ENCODE peak calls at places on chromosomes 16 and 17, in seven cellular contexts. Q, I, B, J, E, Z and L are unnamed samples.

GRCh38 chr17:82483204-82483660 is 24.7 kb downstream of the NARF start:
- DNase-seq in I (no peak), Z (no peak), B (no peak), J (no peak), Q (no peak), E (no peak), L (no peak)

GRCh38 chr16:86826931-86827330 is 248.6 kb downstream of the FOXL1 start:
- DNase-seq in E (no peak), I (no peak), B (peak; percentile 53), Q (no peak), J (no peak), Z (no peak), L (no peak)

GRCh38 chr17:1605681-1606351 is 22.8 kb downstream of the SLC43A2 start:
- DNase-seq in I (no peak), J (no peak), E (no peak), Z (no peak), Q (no peak), B (no peak), L (no peak)

GRCh38 chr16:85091522-85091910 is 20.8 kb downstream of the CIBAR2 start:
- DNase-seq in E (no peak), J (no peak), Q (no peak), Z (no peak), I (no peak), B (no peak), L (no peak)

GRCh38 chr17:59038734-59039133 is 67.9 kb downstream of the TRIM37 start:
- DNase-seq in I (no peak), J (no peak), Z (peak; percentile 88), B (no peak), E (peak; percentile 88), Q (no peak), L (no peak)

GRCh38 chr17:31608659-31609254 is 217.3 kb downstream of the RAB11FIP4 start:
- DNase-seq in B (no peak), E (no peak), I (no peak), Z (peak; percentile 35), J (no peak), Q (no peak), L (no peak)

GRCh38 chr17:46943218-46943510 is 20.2 kb downstream of the GOSR2 start:
- DNase-seq in E (no peak), I (no peak), B (no peak), Z (no peak), J (no peak), Q (no peak), L (no peak)

GRCh38 chr16:66315210-66315825 is 51.2 kb upstream of the CDH5 start:
- DNase-seq in J (peak; percentile 60), I (peak; percentile 76), Q (peak; percentile 62), Z (peak; percentile 70), B (peak; percentile 76), E (peak; percentile 88), L (peak; percentile 21)

GRCh38 chr17:80108321-80108971 is 7.1 kb downstream of the GAA start:
- DNase-seq in E (no peak), J (no peak), I (no peak), Q (no peak), B (no peak), Z (no peak), L (no peak)

GRCh38 chr16:426115-426905 is 861 bp downstream of the RAB11FIP3 start:
- DNase-seq in J (peak; percentile 38), Z (no peak), I (no peak), Q (peak; percentile 36), B (no peak), E (no peak), L (no peak)

GRCh38 chr17:63113167-63113566 is 147.1 kb downstream of the TANC2 start:
- DNase-seq in E (peak; percentile 17), B (no peak), Q (no peak), I (peak; percentile 22), J (no peak), Z (no peak), L (no peak)

GRCh38 chr17:72338847-72339790 is 218.3 kb downstream of the SOX9 start:
- DNase-seq in Q (peak; percentile 41), B (no peak), E (peak; percentile 95), I (peak; percentile 70), Z (peak; percentile 97), J (peak; percentile 24), L (no peak)

GRCh38 chr16:30533146-30533522 is 1.5 kb downstream of the ZNF747 start:
- DNase-seq in Z (no peak), Q (no peak), E (no peak), B (no peak), I (no peak), J (no peak), L (no peak)

GRCh38 chr16:24499193-24499814 is 40.1 kb upstream of the RBBP6 start:
- DNase-seq in J (peak; percentile 22), B (peak; percentile 57), Z (peak; percentile 11), I (peak; percentile 57), Q (no peak), E (peak; percentile 39), L (no peak)

GRCh38 chr16:64153718-64154117 is 968.1 kb downstream of the CDH11 start:
- DNase-seq in Q (no peak), E (no peak), Z (peak; percentile 22), I (no peak), J (no peak), B (no peak), L (no peak)

GRCh38 chr17:2405247-2405926 is 4.5 kb upstream of the MNT start:
- DNase-seq in Q (no peak), Z (peak; percentile 94), B (no peak), E (peak; percentile 89), I (peak; percentile 67), J (peak; percentile 26), L (no peak)

GRCh38 chr17:38444151-38444550 is 15.9 kb downstream of the ARHGAP23 start:
- DNase-seq in E (peak; percentile 73), I (peak; percentile 71), B (no peak), Q (peak; percentile 77), Z (peak; percentile 63), J (peak; percentile 47), L (peak; percentile 41)

GRCh38 chr16:83981799-83982198 is 13.8 kb downstream of the NECAB2 start:
- DNase-seq in J (no peak), B (no peak), I (no peak), Q (no peak), Z (no peak), E (no peak), L (no peak)

GRCh38 chr16:19168173-19169080 is at the start of gene SYT17:
- DNase-seq in B (peak; percentile 21), Z (no peak), I (peak; percentile 38), E (no peak), Q (peak; percentile 29), J (peak; percentile 29), L (no peak)

GRCh38 chr17:2852729-2853110 is 56.5 kb downstream of the RAP1GAP2 start:
- DNase-seq in B (no peak), E (no peak), J (no peak), I (no peak), Q (no peak), Z (no peak), L (no peak)

GRCh38 chr16:66598111-66598510 is 6.4 kb upstream of the CMTM3 start:
- DNase-seq in I (no peak), B (no peak), Z (no peak), E (no peak), Q (no peak), J (no peak), L (no peak)

GRCh38 chr16:28538733-28539596 is at the start of gene NUPR1:
- DNase-seq in E (peak; percentile 99), I (peak; percentile 85), Q (peak; percentile 93), B (no peak), J (peak; percentile 97), Z (peak; percentile 97), L (no peak)

GRCh38 chr16:67339453-67339852 is 12.8 kb downstream of the LRRC36 start:
- DNase-seq in I (peak; percentile 45), B (no peak), Z (peak; percentile 60), E (peak; percentile 49), J (no peak), Q (no peak), L (no peak)

GRCh38 chr17:48153711-48154642 is 46.4 kb downstream of the SNX11 start:
- DNase-seq in J (peak; percentile 74), Z (peak; percentile 54), Q (no peak), I (peak; percentile 74), B (no peak), E (peak; percentile 60), L (no peak)
- H3K27ac ChIP-seq in J (peak overlapping the region; percentile 51), Z (no peak overlapping the region), Q (no peak overlapping the region), I (no peak overlapping the region), B (no peak overlapping the region), E (no peak overlapping the region), L (no peak overlapping the region)

GRCh38 chr16:72189865-72190371 is 18.0 kb upstream of the PMFBP1 start:
- DNase-seq in Q (no peak), B (no peak), J (no peak), I (peak; percentile 6), E (peak; percentile 91), Z (peak; percentile 51), L (no peak)
- H3K27ac ChIP-seq in Q (peak overlapping the region; percentile 53), B (no peak overlapping the region), J (no peak overlapping the region), I (no peak overlapping the region), E (no peak overlapping the region), Z (no peak overlapping the region), L (no peak overlapping the region)

GRCh38 chr17:75965468-75965867 is 13.5 kb downstream of the ACOX1 start:
- DNase-seq in B (no peak), E (no peak), I (no peak), Z (no peak), Q (no peak), J (no peak), L (no peak)

GRCh38 chr17:75959046-75959838 is 18.4 kb upstream of the FBF1 start:
- DNase-seq in B (no peak), E (peak; percentile 34), I (no peak), Z (no peak), Q (no peak), J (no peak), L (no peak)

GRCh38 chr17:75959839-75960511 is 19.0 kb downstream of the ACOX1 start:
- DNase-seq in Z (no peak), E (no peak), B (no peak), Q (no peak), I (no peak), J (no peak), L (no peak)
- H3K27ac ChIP-seq in Z (no peak overlapping the region), E (no peak overlapping the region), B (no peak overlapping the region), Q (no peak overlapping the region), I (no peak overlapping the region), J (no peak overlapping the region), L (no peak overlapping the region)

GRCh38 chr16:57167951-57168350 is 17.9 kb downstream of the PSME3IP1 start:
- DNase-seq in Q (no peak), J (no peak), Z (peak; percentile 83), B (peak; percentile 44), E (peak; percentile 85), I (peak; percentile 73), L (no peak)

GRCh38 chr16:57167537-57167936 is 18.3 kb downstream of the PSME3IP1 start:
- DNase-seq in J (no peak), E (no peak), Q (no peak), I (no peak), B (no peak), Z (no peak), L (no peak)

GRCh38 chr16:57165483-57165882 is 20.4 kb downstream of the PSME3IP1 start:
- DNase-seq in E (no peak), Q (no peak), I (no peak), J (no peak), B (no peak), Z (no peak), L (no peak)

GRCh38 chr16:57166951-57167350 is 18.9 kb downstream of the PSME3IP1 start:
- DNase-seq in I (no peak), B (no peak), Q (no peak), E (peak; percentile 66), J (no peak), Z (peak; percentile 65), L (no peak)

DNA sequence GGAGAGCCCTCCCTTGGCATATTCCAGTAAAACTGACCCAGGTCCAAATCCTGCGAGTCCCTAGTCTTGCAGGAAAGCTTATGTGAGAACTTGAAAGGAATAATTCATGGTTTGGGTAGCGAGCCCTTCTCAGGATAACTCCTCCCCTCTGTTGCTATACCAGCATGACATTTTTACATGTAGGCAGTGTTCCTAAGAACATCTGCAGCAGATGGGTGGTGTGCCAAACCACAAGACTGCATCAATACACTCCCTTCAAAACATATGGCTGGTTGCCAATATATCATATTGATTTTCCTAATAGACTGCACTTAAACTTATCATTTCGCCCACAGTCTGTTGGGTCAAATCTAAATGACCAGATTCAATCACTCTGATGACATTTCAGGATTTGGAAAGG is 19.9 kb downstream of the PSME3IP1 start:
- DNase-seq in E (peak; percentile 76), I (no peak), J (no peak), B (no peak), Q (no peak), Z (peak; percentile 43), L (no peak)
- H3K27ac ChIP-seq in E (no peak overlapping the region), I (no peak overlapping the region), J (no peak overlapping the region), B (no peak overlapping the region), Q (no peak overlapping the region), Z (no peak overlapping the region), L (no peak overlapping the region)